ENCODE peak calls at places on chromosome 7, in ten cellular contexts. One of them, this sample, is unnamed. For H3K4me1 and H3K9me3, the result is how much of the 10 kb centered on the place peaks cover.

GRCh38 chr7:26155531-26156375 is 3.8 kb downstream of the NFE2L3 start:
- DNase-seq in suprapubic skin: peak
- DNase-seq in sigmoid colon: no peak
- DNase-seq in CD8-positive, alpha-beta memory T cell: no peak
- DNase-seq in SK-N-SH: no peak
- DNase-seq in thoracic aorta: no peak
- DNase-seq in CD8-positive, alpha-beta T cell: no peak
- DNase-seq in endodermal cell: peak
- DNase-seq in aorta: no peak
- DNase-seq in fibroblast of lung: peak
- DNase-seq in this sample: no peak

GRCh38 chr7:94962661-94963060 is 55.3 kb downstream of the PPP1R9A start:
- DNase-seq in suprapubic skin: no peak
- DNase-seq in sigmoid colon: no peak
- DNase-seq in CD8-positive, alpha-beta memory T cell: no peak
- DNase-seq in SK-N-SH: no peak
- DNase-seq in thoracic aorta: no peak
- DNase-seq in CD8-positive, alpha-beta T cell: no peak
- DNase-seq in endodermal cell: no peak
- DNase-seq in aorta: no peak
- DNase-seq in fibroblast of lung: no peak
- DNase-seq in this sample: no peak

GRCh38 chr7:106112118-106112971 is at the start of gene SYPL1:
- DNase-seq in suprapubic skin: peak
- DNase-seq in sigmoid colon: peak
- DNase-seq in CD8-positive, alpha-beta memory T cell: peak
- DNase-seq in SK-N-SH: peak
- DNase-seq in thoracic aorta: peak
- DNase-seq in CD8-positive, alpha-beta T cell: peak
- DNase-seq in endodermal cell: peak
- DNase-seq in aorta: peak
- DNase-seq in fibroblast of lung: peak
- DNase-seq in this sample: peak

GRCh38 chr7:152902054-152902453 is 142.5 kb downstream of the ACTR3B start:
- DNase-seq in suprapubic skin: no peak
- DNase-seq in sigmoid colon: no peak
- DNase-seq in CD8-positive, alpha-beta memory T cell: no peak
- DNase-seq in SK-N-SH: no peak
- DNase-seq in thoracic aorta: no peak
- DNase-seq in CD8-positive, alpha-beta T cell: no peak
- DNase-seq in endodermal cell: no peak
- DNase-seq in aorta: no peak
- DNase-seq in fibroblast of lung: no peak
- DNase-seq in this sample: no peak

GRCh38 chr7:81710751-81711150 is 59.1 kb downstream of the HGF start:
- DNase-seq in suprapubic skin: no peak
- DNase-seq in sigmoid colon: no peak
- DNase-seq in CD8-positive, alpha-beta memory T cell: no peak
- DNase-seq in SK-N-SH: no peak
- DNase-seq in thoracic aorta: no peak
- DNase-seq in CD8-positive, alpha-beta T cell: no peak
- DNase-seq in endodermal cell: no peak
- DNase-seq in aorta: no peak
- DNase-seq in fibroblast of lung: no peak
- DNase-seq in this sample: no peak

GRCh38 chr7:103660455-103661371 is 214.7 kb upstream of the SLC26A5 start:
- DNase-seq in suprapubic skin: no peak
- DNase-seq in sigmoid colon: no peak
- DNase-seq in CD8-positive, alpha-beta memory T cell: no peak
- DNase-seq in SK-N-SH: no peak
- DNase-seq in thoracic aorta: no peak
- DNase-seq in CD8-positive, alpha-beta T cell: no peak
- DNase-seq in endodermal cell: no peak
- DNase-seq in aorta: no peak
- DNase-seq in fibroblast of lung: peak
- DNase-seq in this sample: no peak

GRCh38 chr7:22582860-22583640 is 83.1 kb upstream of the STEAP1B start:
- DNase-seq in suprapubic skin: no peak
- DNase-seq in sigmoid colon: no peak
- DNase-seq in CD8-positive, alpha-beta memory T cell: no peak
- DNase-seq in SK-N-SH: no peak
- DNase-seq in thoracic aorta: no peak
- DNase-seq in CD8-positive, alpha-beta T cell: no peak
- DNase-seq in endodermal cell: peak
- DNase-seq in aorta: no peak
- DNase-seq in fibroblast of lung: peak
- DNase-seq in this sample: no peak

GRCh38 chr7:92835851-92836488 is 403 bp downstream of the CDK6 start:
- DNase-seq in suprapubic skin: peak
- DNase-seq in sigmoid colon: peak
- DNase-seq in CD8-positive, alpha-beta memory T cell: peak
- DNase-seq in SK-N-SH: peak
- DNase-seq in thoracic aorta: no peak
- DNase-seq in CD8-positive, alpha-beta T cell: peak
- DNase-seq in endodermal cell: no peak
- DNase-seq in aorta: peak
- DNase-seq in fibroblast of lung: peak
- DNase-seq in this sample: peak

GRCh38 chr7:116188-116981 is 76.0 kb upstream of the FAM20C start:
- DNase-seq in suprapubic skin: no peak
- DNase-seq in sigmoid colon: peak
- DNase-seq in CD8-positive, alpha-beta memory T cell: no peak
- DNase-seq in SK-N-SH: no peak
- DNase-seq in thoracic aorta: no peak
- DNase-seq in CD8-positive, alpha-beta T cell: no peak
- DNase-seq in endodermal cell: no peak
- DNase-seq in aorta: no peak
- DNase-seq in fibroblast of lung: no peak
- DNase-seq in this sample: peak

DNA sequence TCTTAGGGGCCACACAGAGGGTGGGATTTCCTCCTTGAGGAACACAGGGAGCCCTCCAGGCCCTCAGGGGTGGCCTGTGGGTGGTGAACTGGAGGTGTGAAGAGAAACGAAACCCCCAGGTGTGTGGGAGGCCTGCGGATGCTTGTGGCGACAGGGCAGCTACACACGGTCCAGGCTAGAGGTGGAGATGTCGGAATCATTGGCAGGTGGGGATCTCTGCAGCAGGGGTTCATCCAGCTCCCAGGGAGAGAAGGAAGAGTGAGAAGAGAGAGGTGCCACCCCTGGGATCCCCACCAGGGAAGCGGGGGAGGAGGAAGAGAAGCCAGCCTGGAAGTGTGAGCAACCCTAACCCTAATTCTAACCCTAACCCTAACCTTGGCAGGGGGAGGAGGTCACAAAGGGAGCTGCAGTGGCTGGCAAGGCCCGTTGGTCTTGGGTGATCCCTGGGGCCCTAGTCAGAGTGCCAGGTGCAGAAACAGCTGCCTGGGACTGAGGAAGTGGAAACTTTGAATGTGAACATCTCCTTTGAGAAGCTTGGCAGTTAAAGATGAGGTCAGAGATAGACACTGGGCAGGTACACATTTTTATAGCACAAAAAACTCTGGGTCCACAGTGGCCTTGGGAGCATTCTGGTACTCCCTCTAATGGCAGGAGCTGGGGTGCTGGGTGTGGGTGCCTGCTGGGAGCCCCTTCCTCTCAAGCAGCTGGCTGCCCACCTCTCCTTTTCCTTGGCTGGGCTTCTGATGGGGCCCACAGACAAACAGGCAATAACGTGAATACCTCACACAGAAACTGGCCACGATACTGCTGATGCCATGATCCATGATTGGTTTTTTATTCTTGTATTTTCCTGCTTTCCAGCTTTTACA is 6.8 kb upstream of the AEBP1 start:
- DNase-seq in suprapubic skin: no peak
- DNase-seq in sigmoid colon: no peak
- DNase-seq in CD8-positive, alpha-beta memory T cell: no peak
- DNase-seq in SK-N-SH: no peak
- DNase-seq in thoracic aorta: no peak
- DNase-seq in CD8-positive, alpha-beta T cell: no peak
- DNase-seq in endodermal cell: no peak
- DNase-seq in aorta: no peak
- DNase-seq in fibroblast of lung: no peak
- DNase-seq in this sample: no peak
- H3K4me1 ChIP-seq in suprapubic skin: under half
- H3K4me1 ChIP-seq in sigmoid colon: under half
- H3K4me1 ChIP-seq in CD8-positive, alpha-beta memory T cell: under half
- H3K4me1 ChIP-seq in SK-N-SH: under half
- H3K4me1 ChIP-seq in thoracic aorta: under half
- H3K4me1 ChIP-seq in CD8-positive, alpha-beta T cell: under half
- H3K4me1 ChIP-seq in endodermal cell: under half
- H3K4me1 ChIP-seq in aorta: under half
- H3K4me1 ChIP-seq in fibroblast of lung: under half
- H3K4me1 ChIP-seq in this sample: under half

GRCh38 chr7:4017785-4018184 is 664.3 kb upstream of the FOXK1 start:
- DNase-seq in suprapubic skin: no peak
- DNase-seq in sigmoid colon: no peak
- DNase-seq in CD8-positive, alpha-beta memory T cell: no peak
- DNase-seq in SK-N-SH: no peak
- DNase-seq in thoracic aorta: no peak
- DNase-seq in CD8-positive, alpha-beta T cell: no peak
- DNase-seq in endodermal cell: peak
- DNase-seq in aorta: no peak
- DNase-seq in fibroblast of lung: no peak
- DNase-seq in this sample: no peak
- H3K9me3 ChIP-seq in suprapubic skin: under half
- H3K9me3 ChIP-seq in sigmoid colon: under half
- H3K9me3 ChIP-seq in CD8-positive, alpha-beta memory T cell: under half
- H3K9me3 ChIP-seq in SK-N-SH: under half
- H3K9me3 ChIP-seq in thoracic aorta: under half
- H3K9me3 ChIP-seq in CD8-positive, alpha-beta T cell: under half
- H3K9me3 ChIP-seq in endodermal cell: under half
- H3K9me3 ChIP-seq in aorta: under half
- H3K9me3 ChIP-seq in fibroblast of lung: under half
- H3K9me3 ChIP-seq in this sample: under half

GRCh38 chr7:101903505-101903849 is 86.1 kb downstream of the CUX1 start:
- DNase-seq in suprapubic skin: no peak
- DNase-seq in sigmoid colon: no peak
- DNase-seq in CD8-positive, alpha-beta memory T cell: no peak
- DNase-seq in SK-N-SH: no peak
- DNase-seq in thoracic aorta: no peak
- DNase-seq in CD8-positive, alpha-beta T cell: no peak
- DNase-seq in endodermal cell: no peak
- DNase-seq in aorta: peak
- DNase-seq in fibroblast of lung: no peak
- DNase-seq in this sample: no peak

GRCh38 chr7:101904019-101904418 is 86.6 kb downstream of the CUX1 start:
- DNase-seq in suprapubic skin: no peak
- DNase-seq in sigmoid colon: no peak
- DNase-seq in CD8-positive, alpha-beta memory T cell: no peak
- DNase-seq in SK-N-SH: no peak
- DNase-seq in thoracic aorta: no peak
- DNase-seq in CD8-positive, alpha-beta T cell: no peak
- DNase-seq in endodermal cell: no peak
- DNase-seq in aorta: peak
- DNase-seq in fibroblast of lung: no peak
- DNase-seq in this sample: no peak

GRCh38 chr7:101905203-101905865 is 87.9 kb downstream of the CUX1 start:
- DNase-seq in suprapubic skin: no peak
- DNase-seq in sigmoid colon: no peak
- DNase-seq in CD8-positive, alpha-beta memory T cell: no peak
- DNase-seq in SK-N-SH: no peak
- DNase-seq in thoracic aorta: no peak
- DNase-seq in CD8-positive, alpha-beta T cell: no peak
- DNase-seq in endodermal cell: no peak
- DNase-seq in aorta: peak
- DNase-seq in fibroblast of lung: no peak
- DNase-seq in this sample: no peak

GRCh38 chr7:101901661-101902491 is 84.5 kb downstream of the CUX1 start:
- DNase-seq in suprapubic skin: no peak
- DNase-seq in sigmoid colon: no peak
- DNase-seq in CD8-positive, alpha-beta memory T cell: no peak
- DNase-seq in SK-N-SH: no peak
- DNase-seq in thoracic aorta: no peak
- DNase-seq in CD8-positive, alpha-beta T cell: no peak
- DNase-seq in endodermal cell: no peak
- DNase-seq in aorta: no peak
- DNase-seq in fibroblast of lung: peak
- DNase-seq in this sample: no peak

DNA sequence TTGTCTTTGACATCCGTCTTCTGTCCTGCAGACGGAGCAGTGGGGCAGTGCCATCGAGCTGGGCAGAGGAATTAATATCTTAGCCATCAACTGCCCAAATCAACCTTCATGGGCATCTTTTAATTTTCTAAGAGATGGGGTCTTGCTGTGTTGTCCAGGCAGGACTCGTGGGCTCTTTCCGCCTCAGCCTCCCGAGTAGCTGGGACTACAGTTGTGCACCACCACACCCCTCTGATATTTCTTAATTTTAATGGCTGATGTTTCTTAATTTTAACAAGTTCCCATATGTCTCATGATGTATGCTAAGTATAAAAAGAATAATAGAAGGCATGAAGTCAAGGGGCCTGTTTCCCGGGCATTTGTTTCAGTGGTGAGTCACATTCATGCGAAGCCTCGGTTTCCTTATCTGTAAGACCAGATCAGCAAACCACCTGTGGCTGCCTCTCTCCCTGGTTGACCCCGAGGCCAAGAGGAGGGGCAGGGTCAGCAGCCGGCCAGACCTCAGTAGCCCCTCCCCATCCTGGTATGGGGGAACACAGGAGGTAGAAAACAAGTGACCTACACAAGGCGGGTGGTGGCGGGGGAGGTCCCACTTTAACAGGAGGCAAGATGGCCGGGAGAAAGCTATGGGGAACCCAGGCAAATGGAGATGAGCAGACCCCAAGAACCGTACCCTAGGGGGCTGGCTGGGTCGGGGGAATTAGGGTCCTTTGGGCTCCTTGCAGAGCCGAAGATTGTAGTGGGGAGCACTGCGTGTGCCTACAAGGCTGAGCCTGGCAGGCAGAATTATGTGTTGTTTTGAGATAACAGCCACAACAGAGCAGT is 85.5 kb downstream of the CUX1 start:
- DNase-seq in suprapubic skin: no peak
- DNase-seq in sigmoid colon: no peak
- DNase-seq in CD8-positive, alpha-beta memory T cell: no peak
- DNase-seq in SK-N-SH: peak
- DNase-seq in thoracic aorta: no peak
- DNase-seq in CD8-positive, alpha-beta T cell: no peak
- DNase-seq in endodermal cell: no peak
- DNase-seq in aorta: no peak
- DNase-seq in fibroblast of lung: no peak
- DNase-seq in this sample: no peak
- H3K4me1 ChIP-seq in suprapubic skin: under half
- H3K4me1 ChIP-seq in sigmoid colon: under half
- H3K4me1 ChIP-seq in CD8-positive, alpha-beta memory T cell: under half
- H3K4me1 ChIP-seq in SK-N-SH: under half
- H3K4me1 ChIP-seq in thoracic aorta: under half
- H3K4me1 ChIP-seq in CD8-positive, alpha-beta T cell: under half
- H3K4me1 ChIP-seq in endodermal cell: under half
- H3K4me1 ChIP-seq in aorta: under half
- H3K4me1 ChIP-seq in fibroblast of lung: under half
- H3K4me1 ChIP-seq in this sample: under half

GRCh38 chr7:71518880-71519279 is 386.9 kb downstream of the GALNT17 start:
- DNase-seq in suprapubic skin: no peak
- DNase-seq in sigmoid colon: no peak
- DNase-seq in CD8-positive, alpha-beta memory T cell: no peak
- DNase-seq in SK-N-SH: no peak
- DNase-seq in thoracic aorta: no peak
- DNase-seq in CD8-positive, alpha-beta T cell: no peak
- DNase-seq in endodermal cell: no peak
- DNase-seq in aorta: no peak
- DNase-seq in fibroblast of lung: no peak
- DNase-seq in this sample: no peak
- H3K9me3 ChIP-seq in suprapubic skin: under half
- H3K9me3 ChIP-seq in sigmoid colon: under half
- H3K9me3 ChIP-seq in CD8-positive, alpha-beta memory T cell: under half
- H3K9me3 ChIP-seq in SK-N-SH: under half
- H3K9me3 ChIP-seq in thoracic aorta: under half
- H3K9me3 ChIP-seq in CD8-positive, alpha-beta T cell: under half
- H3K9me3 ChIP-seq in endodermal cell: half or more
- H3K9me3 ChIP-seq in aorta: under half
- H3K9me3 ChIP-seq in fibroblast of lung: under half
- H3K9me3 ChIP-seq in this sample: under half

This sample was measured in left lung.